ENCODE peak calls at places on chromosomes 12 and 14, in four cellular contexts. F is HL-60, U is K562, O is GM12878. V is an unnamed sample.

GRCh38 chr14:65566820-65567522 is 154.4 kb downstream of the FUT8 start:
- DNase-seq in F (no peak), U (no peak), O (peak), V (no peak)

GRCh38 chr12:105198961-105199360 is 37.0 kb downstream of the APPL2 start:
- DNase-seq in F (no peak), U (no peak), O (no peak), V (no peak)

GRCh38 chr12:1797991-1798733 is 22.2 kb upstream of the LRTM2 start:
- DNase-seq in F (no peak), U (no peak), O (no peak), V (no peak)

GRCh38 chr12:2395352-2395977 is 342.7 kb downstream of the CACNA1C start:
- DNase-seq in F (peak), U (peak), O (no peak), V (peak)

GRCh38 chr14:20400965-20401593 is 12.2 kb downstream of the TEP1 start:
- DNase-seq in F (no peak), U (no peak), O (no peak), V (no peak)

GRCh38 chr14:105864651-105865265 is 338.4 kb downstream of the TMEM121 start:
- DNase-seq in F (no peak), U (no peak), O (no peak), V (no peak)

GRCh38 chr12:24592048-24592447 is 356.9 kb downstream of the BCAT1 start:
- DNase-seq in F (no peak), U (no peak), O (no peak), V (no peak)

GRCh38 chr12:108338915-108339657 is at the start of gene CMKLR1:
- DNase-seq in F (no peak), U (peak), O (no peak), V (no peak)

GRCh38 chr12:11885261-11886038 is 185.3 kb upstream of the BCL2L14 start:
- DNase-seq in F (no peak), U (no peak), O (no peak), V (no peak)

GRCh38 chr12:132603240-132604107 is 6.9 kb downstream of the LRCOL1 start:
- DNase-seq in F (no peak), U (no peak), O (no peak), V (no peak)

GRCh38 chr14:91869556-91869955 is 2.2 kb upstream of the TC2N start:
- DNase-seq in F (no peak), U (no peak), O (no peak), V (no peak)

GRCh38 chr14:100955201-100955600 is 51.7 kb upstream of the RTL1 start:
- DNase-seq in F (no peak), U (no peak), O (no peak), V (no peak)

GRCh38 chr12:107514887-107515445 is 170.6 kb upstream of the PWP1 start:
- DNase-seq in F (no peak), U (no peak), O (no peak), V (no peak)

GRCh38 chr12:132079695-132080094 is 64.4 kb downstream of the DDX51 start:
- DNase-seq in F (no peak), U (no peak), O (no peak), V (no peak)

GRCh38 chr14:54746019-54746418 is 156.6 kb downstream of the GCH1 start:
- DNase-seq in F (no peak), U (no peak), O (no peak), V (no peak)

GRCh38 chr12:57216014-57216891 is at the start of gene NXPH4:
- DNase-seq in F (no peak), U (peak), O (no peak), V (no peak)

GRCh38 chr14:85195872-85196477 is 334.0 kb upstream of the FLRT2 start:
- DNase-seq in F (no peak), U (no peak), O (no peak), V (no peak)

GRCh38 chr12:116171549-116171948 is 105.9 kb downstream of the MED13L start:
- DNase-seq in F (no peak), U (no peak), O (no peak), V (no peak)

GRCh38 chr12:97541366-97541765 is 78.8 kb downstream of the RMST start:
- DNase-seq in F (no peak), U (no peak), O (no peak), V (no peak)

GRCh38 chr12:131883521-131883900 is 10.9 kb upstream of the ULK1 start:
- DNase-seq in F (no peak), U (no peak), O (no peak), V (no peak)

GRCh38 chr14:105890474-105891220 is 364.3 kb downstream of the TMEM121 start:
- DNase-seq in F (no peak), U (peak), O (no peak), V (no peak)

GRCh38 chr14:92387610-92388009 is 64.6 kb downstream of the SLC24A4 start:
- DNase-seq in F (no peak), U (no peak), O (no peak), V (no peak)

GRCh38 chr12:45040977-45041376 is 9.9 kb downstream of the DBX2 start:
- DNase-seq in F (no peak), U (no peak), O (no peak), V (no peak)

GRCh38 chr14:102775855-102776760 is 1.1 kb upstream of the TRAF3 start:
- DNase-seq in F (no peak), U (no peak), O (no peak), V (no peak)

GRCh38 chr14:83441801-83442200 is 1908.1 kb upstream of the SEL1L start:
- DNase-seq in F (no peak), U (no peak), O (no peak), V (no peak)

GRCh38 chr12:76449572-76449971 is 101.4 kb upstream of the BBS10 start:
- DNase-seq in F (no peak), U (no peak), O (no peak), V (no peak)

GRCh38 chr12:54033106-54033979 is 493 bp downstream of the HOXC5 start:
- DNase-seq in F (no peak), U (no peak), O (no peak), V (no peak)

GRCh38 chr14:32939254-32940065 is 781 bp downstream of the NPAS3 start:
- DNase-seq in F (no peak), U (no peak), O (no peak), V (no peak)

GRCh38 chr12:57048423-57048822 is 1.5 kb downstream of the MYO1A start:
- DNase-seq in F (no peak), U (no peak), O (no peak), V (no peak)

GRCh38 chr12:2640281-2640680 is 154.5 kb upstream of the FKBP4 start:
- DNase-seq in F (no peak), U (no peak), O (no peak), V (no peak)

GRCh38 chr14:34461334-34462131 is 507 bp downstream of the SPTSSA start:
- DNase-seq in F (no peak), U (peak), O (no peak), V (no peak)

GRCh38 chr12:27012982-27013255 is 1.3 kb downstream of the TM7SF3 start:
- DNase-seq in F (no peak), U (no peak), O (no peak), V (no peak)

GRCh38 chr12:120588948-120589930 is 8.0 kb upstream of the POP5 start:
- DNase-seq in F (no peak), U (no peak), O (no peak), V (no peak)

GRCh38 chr12:835754-836493 is 83.5 kb downstream of the WNK1 start:
- DNase-seq in F (peak), U (no peak), O (no peak), V (no peak)

GRCh38 chr12:42504049-42504448 is 85.5 kb downstream of the PRICKLE1 start:
- DNase-seq in F (no peak), U (no peak), O (no peak), V (no peak)

GRCh38 chr12:131687346-131688125 is 23.4 kb upstream of the SFSWAP start:
- DNase-seq in F (no peak), U (no peak), O (no peak), V (no peak)

GRCh38 chr14:70416322-70416716 is 571 bp downstream of the SYNJ2BP start:
- DNase-seq in F (no peak), U (no peak), O (no peak), V (no peak)
- TF ChIP-seq SPI1 in F (no peak), U (no peak), O (no peak), V (no peak)

DNA sequence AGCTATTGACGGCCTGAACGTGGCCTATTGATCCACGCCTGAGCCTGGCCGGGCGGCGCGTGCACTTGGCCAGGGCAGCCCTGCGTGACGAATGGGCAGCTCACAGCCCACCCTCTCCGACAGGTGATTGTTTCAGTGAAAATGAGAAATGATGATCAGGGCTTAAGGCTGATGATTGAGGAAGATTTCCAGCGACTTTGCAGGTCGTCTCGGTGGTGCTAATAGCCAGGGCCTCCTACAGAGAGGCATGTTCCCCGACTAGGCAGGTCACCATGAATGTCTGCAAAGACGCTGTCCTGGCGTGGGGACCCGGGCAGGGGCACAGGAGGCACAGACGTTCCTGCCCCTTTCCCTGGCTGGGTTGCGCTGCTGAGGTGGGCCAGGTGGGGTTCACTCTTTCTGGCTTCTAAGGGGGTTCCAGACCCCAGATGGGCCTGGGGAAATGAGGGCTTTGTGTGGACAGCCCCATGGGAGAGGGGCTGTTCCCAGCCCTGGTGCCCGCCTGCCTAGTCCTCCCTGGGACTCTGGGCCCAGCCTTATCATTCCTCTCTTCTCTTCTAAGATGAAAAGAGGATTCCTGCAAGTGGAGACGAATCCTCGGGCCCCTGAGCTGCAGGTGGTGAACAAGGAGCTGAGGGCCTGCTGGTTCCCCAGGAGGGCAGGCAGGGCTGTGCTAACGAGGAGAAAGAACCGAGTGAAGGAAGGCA is 157.4 kb downstream of the KIF26A start:
- DNase-seq in F (no peak), U (no peak), O (no peak), V (no peak)
- TF ChIP-seq SPI1 in F (no peak), U (no peak), O (no peak), V (no peak)

GRCh38 chr12:82793882-82794281 is 107.2 kb downstream of the TMTC2 start:
- DNase-seq in F (no peak), U (no peak), O (no peak), V (no peak)
- TF ChIP-seq SPI1 in F (no peak), U (no peak), O (no peak), V (no peak)

DNA sequence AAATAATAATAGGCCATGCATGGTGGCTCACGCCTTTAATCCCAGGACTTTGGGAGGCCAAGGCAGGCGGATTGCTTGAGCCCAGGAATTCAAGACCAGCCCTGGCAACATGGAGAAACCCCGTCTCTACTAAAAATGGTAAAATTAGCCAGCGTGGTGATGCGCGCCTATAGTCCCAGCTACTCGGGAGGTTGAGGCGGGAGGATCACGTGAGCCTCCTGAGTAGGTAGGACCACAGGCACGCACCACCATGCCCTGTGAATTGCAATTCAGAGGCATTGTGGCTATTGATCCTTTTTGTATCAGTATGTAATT is 2.3 kb downstream of the ARHGDIB start:
- DNase-seq in F (no peak), U (no peak), O (no peak), V (no peak)
- TF ChIP-seq SPI1 in F (no peak), U (no peak), O (no peak), V (no peak)

GRCh38 chr12:95473947-95474817 is at the start of gene METAP2:
- DNase-seq in F (peak), U (peak), O (peak), V (peak)

GRCh38 chr12:95470300-95470699 is 3.7 kb upstream of the METAP2 start:
- DNase-seq in F (no peak), U (no peak), O (no peak), V (no peak)

GRCh38 chr12:95473440-95473946 is 459 bp upstream of the METAP2 start:
- DNase-seq in F (no peak), U (peak), O (peak), V (peak)
- TF ChIP-seq SPI1 in F (peak), U (no peak), O (peak), V (peak)

DNA sequence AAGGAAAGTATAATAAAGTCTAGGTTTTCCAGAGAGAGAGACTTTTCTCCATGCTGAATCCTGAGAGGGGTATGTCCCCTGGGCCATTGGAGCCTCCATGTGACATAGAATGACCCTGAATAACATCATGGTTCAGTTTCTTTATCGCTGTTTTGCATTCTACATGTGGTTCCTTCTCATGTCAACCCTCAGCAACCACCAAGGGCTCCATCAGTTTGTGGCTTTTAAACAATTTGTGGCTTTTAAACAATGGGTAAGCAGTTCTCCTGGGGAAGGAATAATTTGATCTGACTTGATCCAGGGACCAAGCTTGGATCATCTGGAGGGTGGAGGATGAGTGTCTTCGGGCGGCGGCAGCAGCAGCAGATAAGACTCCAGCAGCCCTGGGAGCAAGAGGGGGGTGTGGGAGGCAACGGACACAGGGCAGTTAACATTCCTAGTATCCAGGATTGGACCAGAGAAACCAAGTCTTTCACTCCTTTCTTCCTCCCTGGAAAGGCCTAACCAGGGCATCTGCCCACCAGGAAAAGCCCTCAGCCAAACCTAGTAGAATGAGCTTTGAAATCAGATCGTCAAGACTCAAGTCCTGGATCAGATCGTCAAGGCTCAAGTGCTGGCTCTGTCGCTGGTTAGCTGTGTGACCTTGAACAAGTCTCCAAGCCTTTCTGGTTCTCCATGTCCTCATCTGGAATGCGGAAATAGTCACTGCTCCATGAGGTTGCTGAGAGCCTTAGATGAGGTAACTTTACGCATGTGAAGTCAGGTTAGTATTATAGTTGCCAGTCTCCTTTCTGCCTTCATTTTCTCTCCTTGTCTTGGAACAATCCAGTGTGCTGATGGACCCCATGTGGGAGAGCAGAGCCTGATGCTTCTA is 27.8 kb upstream of the FAM222A start:
- DNase-seq in F (no peak), U (peak), O (no peak), V (no peak)
- TF ChIP-seq SPI1 in F (no peak), U (no peak), O (no peak), V (no peak)

DNA sequence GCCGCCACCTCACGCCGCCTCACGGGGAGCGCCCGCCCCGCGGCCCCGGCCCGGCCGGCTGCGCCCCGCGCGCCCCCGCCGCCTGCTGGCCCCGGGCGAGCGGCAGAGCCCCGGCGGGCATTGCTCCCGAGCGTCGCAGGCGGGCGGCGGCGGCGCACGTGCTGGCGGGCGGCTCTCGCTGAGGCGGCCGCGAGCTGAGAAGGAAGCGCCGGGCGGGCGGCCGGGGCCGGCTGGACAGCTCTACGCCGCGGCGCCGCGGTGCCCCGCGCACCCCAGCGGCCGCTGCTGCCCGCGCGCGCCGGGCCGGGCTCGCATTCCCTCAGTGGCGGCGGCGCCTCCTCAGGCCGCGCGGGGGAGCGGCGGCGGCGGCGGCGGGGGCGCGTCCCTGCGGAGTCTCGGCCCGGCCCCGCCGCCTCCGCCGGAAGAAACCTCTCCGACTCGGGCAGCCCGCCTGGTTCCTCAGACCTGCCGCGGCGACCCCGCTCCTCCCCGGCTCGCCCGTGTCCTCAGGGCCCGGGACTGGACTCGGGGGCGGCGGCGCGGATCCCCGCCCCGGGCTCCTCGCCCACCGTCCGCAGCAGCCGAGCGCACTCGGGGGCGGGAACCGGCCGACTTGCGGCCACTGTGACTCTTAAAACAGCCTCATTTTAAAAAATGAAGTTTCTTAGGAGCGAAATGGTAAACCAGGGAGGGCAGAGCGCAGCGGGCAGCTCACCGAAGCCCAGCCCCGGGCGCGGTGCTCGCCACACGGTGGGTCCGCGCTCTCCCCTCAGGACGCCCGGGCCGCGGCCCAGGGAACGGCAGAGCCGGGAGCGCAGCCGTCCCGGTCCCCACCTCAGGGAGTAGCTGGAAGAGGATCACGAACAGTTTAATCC is at the start of gene PITPNM2:
- DNase-seq in F (peak), U (peak), O (no peak), V (peak)
- TF ChIP-seq SPI1 in F (no peak), U (no peak), O (no peak), V (no peak)

GRCh38 chr12:65824314-65824563 is at the start of gene HMGA2:
- DNase-seq in F (no peak), U (no peak), O (no peak), V (no peak)
- TF ChIP-seq SPI1 in F (no peak), U (no peak), O (no peak), V (no peak)

V was measured in GM12891.